ENCODE peak calls at places on chromosomes 2 and 18, in six cellular contexts. A is CD4-positive, alpha-beta memory T cell; D is heart left ventricle; G is mucosa of descending colon; P is tibial nerve; J is fibroblast of lung. K is an unnamed sample. For H3K4me1, the result is how much of the 10 kb centered on the place peaks cover.

GRCh38 chr2:52391576-52391975 is 1359.6 kb upstream of the NRXN1 start:
- DNase-seq in J (no peak), P (no peak), D (no peak), A (no peak), G (no peak), K (no peak)

GRCh38 chr18:55997156-55997561 is 409.2 kb upstream of the TCF4 start:
- DNase-seq in A (no peak), D (no peak), J (no peak), G (peak), P (no peak), K (peak)

GRCh38 chr2:74457549-74458131 is 598 bp upstream of the WBP1 start:
- DNase-seq in G (peak), D (peak), J (no peak), P (no peak), A (no peak), K (no peak)

GRCh38 chr2:7673101-7673500 is 755.9 kb downstream of the RNF144A start:
- DNase-seq in J (no peak), A (no peak), G (no peak), D (no peak), P (no peak), K (no peak)

GRCh38 chr2:223526106-223526505 is 76.1 kb downstream of the SCG2 start:
- DNase-seq in P (no peak), J (no peak), A (no peak), D (no peak), G (no peak), K (no peak)

GRCh38 chr2:207255565-207255964 is 89.8 kb upstream of the KLF7 start:
- DNase-seq in A (no peak), D (no peak), G (no peak), J (no peak), P (no peak), K (no peak)

GRCh38 chr2:218255441-218255840 is 5.4 kb upstream of the GPBAR1 start:
- DNase-seq in P (no peak), A (no peak), J (peak), D (no peak), G (no peak), K (no peak)

GRCh38 chr18:37364237-37364636 is 201.4 kb downstream of the CELF4 start:
- DNase-seq in P (no peak), J (no peak), G (peak), D (peak), A (no peak), K (no peak)

GRCh38 chr2:136310005-136310495 is 192.1 kb upstream of the CXCR4 start:
- DNase-seq in P (no peak), G (no peak), A (no peak), D (no peak), J (no peak), K (no peak)

GRCh38 chr2:173874003-173874898 is 90.9 kb downstream of the SP3 start:
- DNase-seq in A (no peak), D (no peak), J (no peak), P (no peak), G (no peak), K (no peak)

GRCh38 chr18:48800877-48801727 is 149.7 kb downstream of the SMAD7 start:
- DNase-seq in G (no peak), A (no peak), P (no peak), D (no peak), J (peak), K (no peak)

GRCh38 chr2:201118121-201118956 is 2.4 kb downstream of the CFLAR start:
- DNase-seq in J (peak), G (peak), D (peak), P (peak), A (peak), K (peak)

GRCh38 chr2:228615501-228615900 is 434.0 kb upstream of the SPHKAP start:
- DNase-seq in G (no peak), D (no peak), A (no peak), J (no peak), P (no peak), K (no peak)

GRCh38 chr2:28678944-28679343 is 72.7 kb upstream of the PPP1CB start:
- DNase-seq in D (no peak), G (no peak), J (no peak), P (no peak), A (no peak), K (no peak)

GRCh38 chr2:238287702-238288649 is at the start of gene PER2:
- DNase-seq in P (peak), A (peak), D (peak), J (peak), G (peak), K (peak)

GRCh38 chr18:37403100-37403781 is 162.4 kb downstream of the CELF4 start:
- DNase-seq in G (peak), J (peak), P (no peak), A (no peak), D (no peak), K (no peak)

GRCh38 chr2:158457826-158458616 is 1.3 kb downstream of the PKP4 start:
- DNase-seq in J (peak), A (peak), P (peak), G (peak), D (no peak), K (peak)

GRCh38 chr2:84866121-84866520 is 14.8 kb downstream of the TRABD2A start:
- DNase-seq in P (no peak), J (peak), A (no peak), G (no peak), D (no peak), K (no peak)

GRCh38 chr2:223041527-223042109 is 10.4 kb upstream of the KCNE4 start:
- DNase-seq in D (peak), A (no peak), G (peak), P (peak), J (peak), K (peak)

GRCh38 chr2:56127013-56127772 is 56.6 kb upstream of the CCDC85A start:
- DNase-seq in J (no peak), A (no peak), D (no peak), G (no peak), P (no peak), K (no peak)

GRCh38 chr2:108534577-108535379 is 508 bp downstream of the LIMS1 start:
- DNase-seq in J (no peak), P (no peak), A (peak), G (peak), D (peak), K (peak)

GRCh38 chr2:109513749-109514588 is 99.8 kb downstream of the SEPTIN10 start:
- DNase-seq in J (peak), P (peak), G (peak), D (no peak), A (no peak), K (peak)

GRCh38 chr2:191680639-191681038 is 2.7 kb downstream of the NABP1 start:
- DNase-seq in D (no peak), J (no peak), A (peak), G (no peak), P (no peak), K (no peak)

DNA sequence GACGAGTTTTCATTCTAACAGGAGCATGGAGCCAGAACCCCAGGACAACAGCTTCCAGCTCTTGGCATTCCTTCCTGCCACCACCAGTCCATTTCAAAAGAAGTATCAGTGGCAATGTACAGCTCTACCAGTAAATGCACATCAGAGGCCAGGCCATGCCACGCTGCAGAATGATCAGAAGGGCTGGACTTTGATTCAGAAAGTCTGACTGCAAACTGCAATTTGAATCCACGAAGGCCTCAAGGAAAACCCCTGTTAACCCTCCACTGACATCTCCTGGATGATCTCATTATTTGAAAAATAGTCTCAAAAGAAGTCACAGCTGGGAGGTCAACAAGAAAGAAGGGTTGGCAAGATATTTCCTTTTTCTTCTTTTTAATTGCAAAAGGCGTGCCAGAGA is 119.2 kb downstream of the MYO5B start:
- DNase-seq in D (no peak), J (no peak), A (no peak), P (no peak), G (no peak), K (no peak)
- H3K4me1 ChIP-seq in D (under half), J (under half), A (under half), P (under half), G (under half), K (under half)

GRCh38 chr2:116023026-116023425 is 1580.6 kb downstream of the DPP10 start:
- DNase-seq in G (no peak), D (no peak), A (no peak), P (no peak), J (no peak), K (no peak)
- H3K4me1 ChIP-seq in G (under half), D (under half), A (under half), P (under half), J (under half), K (under half)

DNA sequence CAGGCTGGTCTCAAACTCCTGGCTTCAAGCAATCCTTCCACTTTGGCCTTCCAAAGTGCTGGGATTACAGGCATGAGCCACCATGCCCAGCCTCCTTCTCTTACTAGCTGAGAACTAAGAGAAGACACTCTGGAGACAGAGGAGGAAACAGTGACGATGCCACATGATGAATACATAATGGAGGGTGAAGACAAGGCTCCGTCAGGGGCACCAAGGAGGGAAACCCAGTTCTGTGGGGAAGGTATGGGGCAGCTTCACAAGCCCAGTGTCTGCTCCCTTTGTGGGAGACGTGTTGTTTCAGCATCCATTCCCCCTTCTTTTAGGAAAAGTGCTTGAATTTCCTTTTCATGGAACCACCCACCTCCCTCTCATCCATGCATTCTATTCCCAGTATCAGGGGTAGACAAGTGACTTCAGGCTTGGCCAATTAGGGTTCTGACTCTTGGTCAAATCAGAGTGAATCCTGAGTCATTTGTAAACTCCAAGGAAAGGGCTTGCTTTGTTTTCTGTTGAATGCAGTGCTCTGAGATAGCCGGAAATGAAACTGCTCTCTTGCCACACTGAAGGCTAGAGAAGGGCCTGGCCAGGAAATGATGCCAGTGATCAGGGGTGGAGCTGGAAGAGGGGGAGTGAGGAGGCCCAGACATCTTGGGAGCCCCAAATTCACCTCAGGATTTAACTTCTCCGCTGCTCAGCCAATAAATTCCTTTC is 23.7 kb downstream of the TMEM127 start:
- DNase-seq in A (peak), P (peak), G (peak), J (peak), D (no peak), K (peak)
- H3K4me1 ChIP-seq in A (under half), P (under half), G (under half), J (under half), D (under half), K (under half)

GRCh38 chr2:63870679-63871078 is 29.0 kb downstream of the UGP2 start:
- DNase-seq in J (no peak), P (no peak), D (no peak), G (no peak), A (no peak), K (no peak)

GRCh38 chr2:63871864-63872263 is 30.2 kb downstream of the UGP2 start:
- DNase-seq in G (no peak), J (peak), D (no peak), A (no peak), P (no peak), K (no peak)

GRCh38 chr2:63874204-63875134 is 32.8 kb downstream of the UGP2 start:
- DNase-seq in A (no peak), G (no peak), P (no peak), J (no peak), D (no peak), K (no peak)

GRCh38 chr2:63875143-63875542 is 33.4 kb downstream of the UGP2 start:
- DNase-seq in J (no peak), A (no peak), G (no peak), D (no peak), P (no peak), K (no peak)

GRCh38 chr2:63872571-63873328 is 31.1 kb downstream of the UGP2 start:
- DNase-seq in G (no peak), J (no peak), P (no peak), D (no peak), A (no peak), K (no peak)
- H3K4me1 ChIP-seq in G (under half), J (under half), P (under half), D (half or more), A (under half), K (under half)